ENCODE peak calls at places on chromosomes 13 and 19, in seven cellular contexts. Z is AG04450, W is Panc1, G is right atrium auricular region, F is uterus, R is upper lobe of right lung, D is heart right ventricle. Y is an unnamed sample.
A peak's percentile ranks its signal among the peaks of the same experiment; 100 is the strongest.

GRCh38 chr19:29768166-29768565 is 43.6 kb upstream of the CCNE1 start:
- DNase-seq in Z (no peak), W (no peak), G (no peak), F (no peak), R (no peak), D (no peak), Y (no peak)

GRCh38 chr13:27034678-27035111 is 136.9 kb downstream of the USP12 start:
- DNase-seq in Z (no peak), W (no peak), G (no peak), F (no peak), R (no peak), D (peak; percentile 13), Y (peak; percentile 64)

GRCh38 chr13:20525601-20526544 is at the start of gene CRYL1:
- DNase-seq in Z (no peak), W (no peak), G (peak; percentile 80), F (peak; percentile 62), R (peak; percentile 91), D (peak; percentile 73), Y (peak; percentile 84)

GRCh38 chr19:57317503-57317902 is 2.8 kb upstream of the ZNF543 start:
- DNase-seq in Z (no peak), W (no peak), G (no peak), F (no peak), R (no peak), D (no peak), Y (no peak)

GRCh38 chr13:95660981-95661581 is 15.9 kb upstream of the DNAJC3 start:
- DNase-seq in Z (no peak), W (no peak), G (no peak), F (no peak), R (no peak), D (no peak), Y (no peak)

GRCh38 chr13:20882206-20882605 is 20.3 kb downstream of the XPO4 start:
- DNase-seq in Z (no peak), W (no peak), G (no peak), F (no peak), R (no peak), D (no peak), Y (no peak)

GRCh38 chr13:36680918-36681317 is 7.1 kb downstream of the SERTM1 start:
- DNase-seq in Z (no peak), W (no peak), G (no peak), F (peak; percentile 76), R (no peak), D (no peak), Y (no peak)

GRCh38 chr19:2607712-2608601 is 94.5 kb downstream of the GNG7 start:
- DNase-seq in Z (no peak), W (no peak), G (no peak), F (no peak), R (no peak), D (no peak), Y (no peak)

GRCh38 chr19:1076951-1077350 is 10.0 kb downstream of the ARHGAP45 start:
- DNase-seq in Z (no peak), W (no peak), G (no peak), F (no peak), R (peak; percentile 88), D (peak; percentile 42), Y (no peak)

GRCh38 chr13:32849369-32849768 is 166.9 kb upstream of the KL start:
- DNase-seq in Z (no peak), W (no peak), G (no peak), F (no peak), R (no peak), D (no peak), Y (peak; percentile 7)

GRCh38 chr13:76884571-76885202 is 1.5 kb downstream of the KCTD12 start:
- DNase-seq in Z (no peak), W (no peak), G (no peak), F (peak; percentile 36), R (no peak), D (peak; percentile 11), Y (no peak)

GRCh38 chr19:632228-633067 is 889 bp downstream of the POLRMT start:
- DNase-seq in Z (no peak), W (no peak), G (no peak), F (no peak), R (peak; percentile 79), D (no peak), Y (no peak)

GRCh38 chr13:80337706-80338105 is 3.2 kb downstream of the SPRY2 start:
- DNase-seq in Z (no peak), W (no peak), G (no peak), F (no peak), R (no peak), D (no peak), Y (no peak)

GRCh38 chr19:34999498-35000337 is at the start of gene GRAMD1A:
- DNase-seq in Z (peak; percentile 58), W (peak; percentile 22), G (peak; percentile 87), F (peak; percentile 86), R (peak; percentile 95), D (peak; percentile 90), Y (peak; percentile 66)

GRCh38 chr13:20161275-20161950 is 561 bp upstream of the GJA3 start:
- DNase-seq in Z (no peak), W (no peak), G (peak; percentile 42), F (no peak), R (no peak), D (no peak), Y (no peak)

GRCh38 chr19:16654151-16654550 is 5.8 kb downstream of the SMIM7 start:
- DNase-seq in Z (no peak), W (no peak), G (no peak), F (no peak), R (no peak), D (no peak), Y (no peak)

GRCh38 chr13:112242777-112243176 is 133.4 kb upstream of the SPACA7 start:
- DNase-seq in Z (no peak), W (no peak), G (peak; percentile 43), F (no peak), R (peak; percentile 8), D (no peak), Y (no peak)

DNA sequence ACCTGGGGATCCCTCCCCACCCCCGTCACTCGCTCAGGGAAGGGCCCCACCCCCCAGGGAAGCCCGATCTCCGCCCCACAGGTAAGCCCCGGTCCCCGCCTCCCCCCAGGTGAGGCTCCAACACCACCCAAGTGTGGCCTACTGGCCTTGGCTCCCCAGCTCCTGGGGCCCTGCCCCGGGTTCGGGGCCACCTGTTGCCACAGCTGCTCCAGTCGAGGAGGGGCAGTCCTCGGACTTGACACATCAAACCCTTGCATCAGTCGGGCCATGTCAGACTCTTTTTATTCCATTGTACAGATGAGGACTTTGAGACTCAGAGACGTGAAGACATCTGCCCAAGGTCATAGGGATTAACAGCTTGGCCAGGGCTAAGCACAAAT is 514 bp downstream of the CC2D1A start:
- DNase-seq in Z (no peak), W (no peak), G (no peak), F (no peak), R (peak; percentile 81), D (peak; percentile 27), Y (no peak)
- H3K27ac ChIP-seq in Z (no peak overlapping the region), W (peak overlapping the region; percentile 8), G (no peak overlapping the region), F (peak overlapping the region; percentile 69), R (peak overlapping the region; percentile 86), D (peak overlapping the region; percentile 63), Y (peak overlapping the region; percentile 41)

GRCh38 chr13:84137292-84137691 is 255.0 kb upstream of the SLITRK1 start:
- DNase-seq in Z (no peak), W (no peak), G (no peak), F (no peak), R (no peak), D (no peak), Y (no peak)

GRCh38 chr13:84136582-84136981 is 254.3 kb upstream of the SLITRK1 start:
- DNase-seq in Z (no peak), W (no peak), G (no peak), F (no peak), R (no peak), D (no peak), Y (no peak)

GRCh38 chr13:84131249-84131648 is 249.0 kb upstream of the SLITRK1 start:
- DNase-seq in Z (no peak), W (no peak), G (no peak), F (no peak), R (no peak), D (no peak), Y (no peak)

GRCh38 chr13:84130739-84131138 is 248.5 kb upstream of the SLITRK1 start:
- DNase-seq in Z (no peak), W (no peak), G (no peak), F (no peak), R (no peak), D (no peak), Y (no peak)

DNA sequence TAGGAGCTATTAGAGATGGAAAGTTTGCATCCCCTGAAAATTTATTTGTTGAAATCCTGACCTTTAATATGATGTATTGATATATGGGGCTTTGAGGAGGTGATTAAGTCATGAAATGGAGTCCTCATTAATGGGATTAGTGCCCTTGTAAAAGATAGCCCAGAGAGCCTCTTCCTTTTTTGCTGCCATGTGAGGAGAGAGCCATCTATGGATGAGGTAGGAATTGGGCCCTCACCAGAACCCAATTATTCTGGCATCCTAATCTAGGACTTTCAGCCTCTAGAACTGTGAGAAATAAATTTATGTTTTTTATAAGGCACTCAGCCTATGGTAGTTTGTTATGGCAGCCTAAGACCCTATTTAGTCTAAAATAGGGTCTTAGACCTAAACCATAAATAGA is 250.2 kb upstream of the SLITRK1 start:
- DNase-seq in Z (no peak), W (no peak), G (no peak), F (no peak), R (no peak), D (no peak), Y (no peak)
- H3K27ac ChIP-seq in Z (no peak overlapping the region), W (no peak overlapping the region), G (no peak overlapping the region), F (no peak overlapping the region), R (no peak overlapping the region), D (no peak overlapping the region), Y (no peak overlapping the region)

GRCh38 chr13:113514844-113515243 is 24.3 kb upstream of the DCUN1D2 start:
- DNase-seq in Z (no peak), W (no peak), G (no peak), F (no peak), R (no peak), D (no peak), Y (no peak)
- H3K27ac ChIP-seq in Z (no peak overlapping the region), W (no peak overlapping the region), G (no peak overlapping the region), F (no peak overlapping the region), R (no peak overlapping the region), D (no peak overlapping the region), Y (no peak overlapping the region)

DNA sequence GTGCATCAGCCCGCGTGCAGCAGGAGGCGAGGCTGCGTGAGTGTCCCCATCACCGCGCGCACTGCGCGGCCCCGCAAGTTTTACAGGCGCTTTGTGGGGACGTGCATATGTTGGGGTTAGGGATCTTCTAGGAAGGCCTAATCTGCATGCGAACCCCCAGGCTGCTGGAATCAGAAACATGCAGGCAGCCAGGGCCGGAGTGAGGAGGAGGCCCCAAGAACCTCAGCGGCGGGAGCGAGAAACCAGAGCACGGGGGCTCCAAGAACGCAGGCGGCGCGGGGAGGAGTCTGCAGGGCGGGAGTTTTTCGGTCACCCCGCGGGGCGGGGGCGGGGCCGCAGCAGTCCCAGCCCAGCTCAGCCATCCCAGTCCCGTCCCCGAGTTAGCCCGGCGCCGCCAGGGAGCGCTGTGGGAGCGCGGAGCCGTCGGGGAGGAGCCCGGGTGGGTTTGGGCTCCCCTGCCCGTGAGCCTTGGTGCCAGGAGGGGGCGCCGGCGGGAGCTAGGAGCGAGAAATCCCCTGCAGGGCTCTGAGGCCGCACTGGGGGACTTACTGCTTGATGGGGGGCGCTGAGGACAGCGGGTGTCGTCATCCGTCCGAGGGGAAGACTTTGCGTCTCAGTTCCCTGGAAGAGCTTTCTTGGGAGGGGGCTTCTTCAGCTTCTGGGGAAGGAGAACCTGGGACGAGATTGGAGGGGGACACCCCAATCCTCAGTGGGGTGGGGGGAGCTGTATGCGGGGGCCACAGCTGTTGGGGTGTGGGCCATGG is 933 bp upstream of the NRTN start:
- DNase-seq in Z (peak; percentile 74), W (peak; percentile 56), G (peak; percentile 72), F (peak; percentile 60), R (peak; percentile 96), D (peak; percentile 85), Y (no peak)
- H3K27ac ChIP-seq in Z (no peak overlapping the region), W (no peak overlapping the region), G (peak overlapping the region; percentile 71), F (no peak overlapping the region), R (no peak overlapping the region), D (no peak overlapping the region), Y (no peak overlapping the region)